ENCODE peak calls at places on chromosomes 5 and 9, in six cellular contexts. One of them, this sample, is unnamed.

GRCh38 chr5:144691936-144692335 is 521.3 kb downstream of the KCTD16 start:
- DNase-seq in NCI-H1417: no peak
- DNase-seq in B cell: no peak
- DNase-seq in nephron progenitor cell: no peak
- DNase-seq in activated CD4-positive, alpha-beta T cell treated with anti-CD3 and anti-CD28 coated beads, Interleukin-2, amount 50 U/mL, for 48 hours: no peak
- DNase-seq in MG63: no peak
- DNase-seq in this sample: no peak

GRCh38 chr9:69430206-69430605 is 105.2 kb downstream of the ENTREP1 start:
- DNase-seq in NCI-H1417: no peak
- DNase-seq in MG63: no peak
- DNase-seq in B cell: peak; percentile 28
- DNase-seq in activated CD4-positive, alpha-beta T cell treated with anti-CD3 and anti-CD28 coated beads, Interleukin-2, amount 50 U/mL, for 48 hours: no peak
- DNase-seq in nephron progenitor cell: no peak
- DNase-seq in this sample: no peak

GRCh38 chr9:130555968-130556367 is 23.4 kb upstream of the FUBP3 start:
- DNase-seq in B cell: no peak
- DNase-seq in MG63: peak; percentile 45
- DNase-seq in nephron progenitor cell: no peak
- DNase-seq in NCI-H1417: no peak
- DNase-seq in activated CD4-positive, alpha-beta T cell treated with anti-CD3 and anti-CD28 coated beads, Interleukin-2, amount 50 U/mL, for 48 hours: no peak
- DNase-seq in this sample: no peak

GRCh38 chr5:141208478-141208877 is at the start of gene PCDHB12:
- DNase-seq in activated CD4-positive, alpha-beta T cell treated with anti-CD3 and anti-CD28 coated beads, Interleukin-2, amount 50 U/mL, for 48 hours: no peak
- DNase-seq in NCI-H1417: no peak
- DNase-seq in B cell: no peak
- DNase-seq in nephron progenitor cell: no peak
- DNase-seq in MG63: no peak
- DNase-seq in this sample: no peak

GRCh38 chr5:157890825-157891587 is 32.1 kb upstream of the CLINT1 start:
- DNase-seq in activated CD4-positive, alpha-beta T cell treated with anti-CD3 and anti-CD28 coated beads, Interleukin-2, amount 50 U/mL, for 48 hours: no peak
- DNase-seq in MG63: no peak
- DNase-seq in B cell: no peak
- DNase-seq in NCI-H1417: no peak
- DNase-seq in nephron progenitor cell: no peak
- DNase-seq in this sample: no peak

GRCh38 chr5:35319231-35320002 is 89.1 kb upstream of the PRLR start:
- DNase-seq in NCI-H1417: no peak
- DNase-seq in nephron progenitor cell: no peak
- DNase-seq in activated CD4-positive, alpha-beta T cell treated with anti-CD3 and anti-CD28 coated beads, Interleukin-2, amount 50 U/mL, for 48 hours: peak; percentile 83
- DNase-seq in B cell: peak; percentile 79
- DNase-seq in MG63: peak; percentile 72
- DNase-seq in this sample: peak; percentile 88

GRCh38 chr9:132651259-132651658 is 18.5 kb downstream of the DDX31 start:
- DNase-seq in NCI-H1417: peak; percentile 40
- DNase-seq in activated CD4-positive, alpha-beta T cell treated with anti-CD3 and anti-CD28 coated beads, Interleukin-2, amount 50 U/mL, for 48 hours: peak; percentile 6
- DNase-seq in nephron progenitor cell: no peak
- DNase-seq in MG63: no peak
- DNase-seq in B cell: no peak
- DNase-seq in this sample: peak; percentile 78

GRCh38 chr9:77735515-77735914 is 87.4 kb upstream of the GNA14 start:
- DNase-seq in nephron progenitor cell: no peak
- DNase-seq in activated CD4-positive, alpha-beta T cell treated with anti-CD3 and anti-CD28 coated beads, Interleukin-2, amount 50 U/mL, for 48 hours: no peak
- DNase-seq in MG63: no peak
- DNase-seq in B cell: no peak
- DNase-seq in NCI-H1417: no peak
- DNase-seq in this sample: no peak

GRCh38 chr5:140570058-140570457 is 5.4 kb downstream of the SLC35A4 start:
- DNase-seq in NCI-H1417: no peak
- DNase-seq in MG63: no peak
- DNase-seq in nephron progenitor cell: no peak
- DNase-seq in B cell: no peak
- DNase-seq in activated CD4-positive, alpha-beta T cell treated with anti-CD3 and anti-CD28 coated beads, Interleukin-2, amount 50 U/mL, for 48 hours: no peak
- DNase-seq in this sample: no peak

GRCh38 chr5:5331838-5332237 is 90.6 kb upstream of the ICE1 start:
- DNase-seq in MG63: peak; percentile 56
- DNase-seq in activated CD4-positive, alpha-beta T cell treated with anti-CD3 and anti-CD28 coated beads, Interleukin-2, amount 50 U/mL, for 48 hours: no peak
- DNase-seq in nephron progenitor cell: no peak
- DNase-seq in B cell: no peak
- DNase-seq in NCI-H1417: no peak
- DNase-seq in this sample: no peak

GRCh38 chr5:126376443-126376842 is 46.8 kb upstream of the GRAMD2B start:
- DNase-seq in nephron progenitor cell: no peak
- DNase-seq in activated CD4-positive, alpha-beta T cell treated with anti-CD3 and anti-CD28 coated beads, Interleukin-2, amount 50 U/mL, for 48 hours: no peak
- DNase-seq in B cell: no peak
- DNase-seq in MG63: no peak
- DNase-seq in NCI-H1417: no peak
- DNase-seq in this sample: no peak